ENCODE peak calls at places on chromosome 3, in seven cellular contexts. B, L, K, W, G, M and Y are unnamed samples.

GRCh38 chr3:43048470-43048869 is 57.4 kb downstream of the POMGNT2 start:
- DNase-seq in G (no peak), K (no peak), B (no peak), W (no peak), M (no peak), L (no peak), Y (no peak)

GRCh38 chr3:114741066-114741465 is 406.0 kb downstream of the ZBTB20 start:
- DNase-seq in B (no peak), W (peak), G (peak), M (no peak), L (no peak), K (peak), Y (no peak)

GRCh38 chr3:130539005-130539404 is 22.0 kb downstream of the COL6A6 start:
- DNase-seq in M (peak), L (peak), W (peak), B (peak), K (peak), G (peak), Y (peak)

GRCh38 chr3:181017690-181018089 is 28.2 kb upstream of the DNAJC19 start:
- DNase-seq in B (no peak), K (no peak), W (no peak), G (no peak), M (no peak), L (no peak), Y (no peak)

GRCh38 chr3:21390136-21390535 is 360.9 kb downstream of the ZNF385D start:
- DNase-seq in K (peak), B (no peak), W (peak), M (no peak), G (peak), L (no peak), Y (peak)

GRCh38 chr3:52827866-52828376 is 2.6 kb downstream of the ITIH4 start:
- DNase-seq in M (no peak), B (no peak), W (no peak), K (no peak), G (no peak), L (peak), Y (no peak)

GRCh38 chr3:124174463-124174862 is 182.5 kb upstream of the ROPN1 start:
- DNase-seq in K (no peak), L (no peak), M (no peak), W (no peak), B (no peak), G (no peak), Y (no peak)

GRCh38 chr3:61252836-61253235 is 1.6 kb upstream of the FHIT start:
- DNase-seq in K (no peak), B (no peak), M (no peak), W (no peak), G (no peak), L (no peak), Y (no peak)

GRCh38 chr3:128127236-128127635 is 3.6 kb upstream of the RUVBL1 start:
- DNase-seq in G (no peak), W (no peak), L (no peak), M (no peak), K (no peak), B (no peak), Y (no peak)

GRCh38 chr3:21449738-21450137 is 301.3 kb downstream of the ZNF385D start:
- DNase-seq in K (no peak), W (no peak), B (no peak), L (no peak), M (no peak), G (no peak), Y (no peak)

GRCh38 chr3:28856796-28857195 is 424.1 kb upstream of the RBMS3 start:
- DNase-seq in M (no peak), G (no peak), B (no peak), L (no peak), W (peak), K (no peak), Y (peak)

GRCh38 chr3:45224824-45225464 is 1.1 kb downstream of the TMEM158 start:
- DNase-seq in W (peak), B (peak), L (peak), M (peak), G (peak), K (peak), Y (peak)

GRCh38 chr3:105944721-105945120 is 75.9 kb upstream of the CBLB start:
- DNase-seq in K (peak), M (no peak), G (peak), L (no peak), B (no peak), W (peak), Y (peak)

GRCh38 chr3:45779746-45780735 is 16.3 kb downstream of the SLC6A20 start:
- DNase-seq in B (no peak), L (no peak), W (no peak), G (no peak), K (no peak), M (no peak), Y (no peak)

GRCh38 chr3:192917258-192917507 is 473 bp downstream of the MB21D2 start:
- DNase-seq in K (no peak), L (peak), W (no peak), B (no peak), M (no peak), G (no peak), Y (no peak)

GRCh38 chr3:47479826-47480160 is 4.1 kb upstream of the SCAP start:
- DNase-seq in G (no peak), M (no peak), W (no peak), L (no peak), B (no peak), K (no peak), Y (no peak)

GRCh38 chr3:27312044-27312668 is 57.0 kb downstream of the NEK10 start:
- DNase-seq in K (peak), W (peak), L (peak), M (no peak), B (no peak), G (peak), Y (peak)

GRCh38 chr3:114496874-114497273 is 203.0 kb downstream of the TIGIT start:
- DNase-seq in B (no peak), K (peak), L (no peak), G (no peak), M (no peak), W (peak), Y (peak)

GRCh38 chr3:182722938-182723337 is 70.4 kb upstream of the ATP11B start:
- DNase-seq in L (no peak), B (no peak), M (no peak), G (no peak), W (peak), K (peak), Y (peak)

GRCh38 chr3:187944391-187945179 is 199.3 kb upstream of the BCL6 start:
- DNase-seq in G (no peak), M (no peak), B (no peak), L (no peak), W (no peak), K (no peak), Y (no peak)

GRCh38 chr3:125280966-125281365 is 68.4 kb upstream of the SLC12A8 start:
- DNase-seq in W (peak), K (peak), L (no peak), M (no peak), B (no peak), G (peak), Y (peak)

GRCh38 chr3:134082582-134082981 is 52.9 kb upstream of the SLCO2A1 start:
- DNase-seq in B (no peak), L (no peak), K (no peak), M (no peak), G (no peak), W (no peak), Y (no peak)

GRCh38 chr3:28218917-28219198 is 22.6 kb upstream of the CMC1 start:
- DNase-seq in G (no peak), L (no peak), M (no peak), W (no peak), B (no peak), K (no peak), Y (no peak)

GRCh38 chr3:5214352-5214751 is 26.8 kb downstream of the EDEM1 start:
- DNase-seq in M (no peak), L (no peak), W (no peak), G (no peak), B (no peak), K (no peak), Y (no peak)

GRCh38 chr3:130826516-130826915 is 67.4 kb upstream of the ATP2C1 start:
- DNase-seq in B (no peak), K (no peak), M (no peak), W (no peak), L (no peak), G (no peak), Y (no peak)

GRCh38 chr3:11238057-11238456 is 34.1 kb upstream of the ATG7 start:
- DNase-seq in K (peak), W (peak), G (peak), L (no peak), B (no peak), M (peak), Y (peak)

GRCh38 chr3:193857996-193858395 is 265.0 kb downstream of the OPA1 start:
- DNase-seq in M (no peak), L (no peak), K (peak), W (peak), G (peak), B (no peak), Y (peak)

GRCh38 chr3:25849101-25849500 is 59.2 kb downstream of the OXSM start:
- DNase-seq in M (no peak), G (no peak), K (no peak), L (no peak), B (no peak), W (no peak), Y (no peak)